ENCODE peak calls at places on chromosome 2, in eight cellular contexts. T, J, D, S, G, F, E and L are unnamed samples.
A peak's percentile ranks its signal among the peaks of the same experiment; 100 is the strongest.

GRCh38 chr2:109331081-109331480 is 202.1 kb downstream of the SH3RF3 start:
- DNase-seq in J (no peak), F (no peak), D (no peak), T (no peak), E (no peak), S (no peak), G (no peak), L (no peak)

GRCh38 chr2:188416367-188416766 is 124.7 kb downstream of the GULP1 start:
- DNase-seq in G (no peak), S (no peak), E (no peak), T (no peak), F (no peak), D (no peak), J (no peak), L (no peak)

GRCh38 chr2:63680455-63680854 is 91.7 kb downstream of the MDH1 start:
- DNase-seq in T (no peak), F (no peak), S (peak; percentile 26), J (no peak), G (no peak), D (no peak), E (no peak), L (no peak)

GRCh38 chr2:212915121-212915782 is 236.2 kb downstream of the IKZF2 start:
- DNase-seq in J (no peak), T (no peak), E (no peak), G (no peak), S (no peak), F (peak; percentile 53), D (no peak), L (no peak)

GRCh38 chr2:20282916-20283592 is 58.1 kb upstream of the SDC1 start:
- DNase-seq in E (peak; percentile 37), F (peak; percentile 56), S (peak; percentile 75), G (peak; percentile 4), J (no peak), D (no peak), T (no peak), L (no peak)

GRCh38 chr2:74648009-74648443 is at the start of gene M1AP:
- DNase-seq in G (no peak), E (no peak), F (no peak), S (no peak), J (no peak), D (no peak), T (no peak), L (no peak)

GRCh38 chr2:120748310-120748709 is 12.6 kb downstream of the GLI2 start:
- DNase-seq in J (no peak), D (no peak), S (no peak), F (no peak), T (no peak), E (no peak), G (no peak), L (no peak)

GRCh38 chr2:27275211-27276150 is at the start of gene DNAJC5G:
- DNase-seq in G (no peak), T (no peak), E (no peak), S (no peak), F (no peak), J (no peak), D (no peak), L (no peak)

GRCh38 chr2:68253211-68254068 is 1.1 kb upstream of the PPP3R1 start:
- DNase-seq in G (no peak), D (no peak), J (no peak), S (no peak), E (peak; percentile 13), T (no peak), F (peak; percentile 35), L (no peak)

GRCh38 chr2:183035298-183035953 is 2.8 kb downstream of the NCKAP1 start:
- DNase-seq in F (peak; percentile 88), D (no peak), S (no peak), T (no peak), J (no peak), E (no peak), G (peak; percentile 66), L (no peak)

GRCh38 chr2:190947139-190947538 is 66.5 kb downstream of the GLS start:
- DNase-seq in T (no peak), D (no peak), G (no peak), E (no peak), F (peak; percentile 77), J (no peak), S (no peak), L (no peak)

GRCh38 chr2:165009466-165009865 is 54.1 kb upstream of the SLC38A11 start:
- DNase-seq in G (no peak), D (no peak), E (no peak), J (no peak), S (no peak), T (no peak), F (peak; percentile 52), L (no peak)

GRCh38 chr2:130759906-130760753 is 4.8 kb downstream of the AMER3 start:
- DNase-seq in G (no peak), J (no peak), F (peak; percentile 5), D (no peak), T (no peak), E (no peak), S (no peak), L (no peak)

GRCh38 chr2:55843096-55843991 is 80.2 kb downstream of the EFEMP1 start:
- DNase-seq in J (peak; percentile 100), E (peak; percentile 43), T (no peak), S (no peak), D (no peak), F (peak; percentile 96), G (peak; percentile 97), L (no peak)

GRCh38 chr2:144826105-144826504 is 306.2 kb upstream of the ZEB2 start:
- DNase-seq in E (no peak), S (no peak), D (no peak), F (no peak), T (no peak), J (no peak), G (no peak), L (no peak)

GRCh38 chr2:3481736-3482362 is 37.5 kb downstream of the ADI1 start:
- DNase-seq in S (no peak), F (no peak), J (no peak), T (no peak), D (peak; percentile 69), E (no peak), G (no peak), L (no peak)

GRCh38 chr2:45652090-45653050 is 895 bp downstream of the PRKCE start:
- DNase-seq in J (no peak), D (peak; percentile 83), F (peak; percentile 49), S (peak; percentile 49), G (peak; percentile 30), T (no peak), E (peak; percentile 42), L (no peak)

GRCh38 chr2:8543065-8543411 is 138.8 kb upstream of the ID2 start:
- DNase-seq in T (no peak), J (no peak), D (peak; percentile 76), E (no peak), S (peak; percentile 15), G (no peak), F (no peak), L (no peak)

GRCh38 chr2:220876074-220876824 is 695.9 kb downstream of the EPHA4 start:
- DNase-seq in G (no peak), J (no peak), D (no peak), S (no peak), F (no peak), E (no peak), T (no peak), L (no peak)

GRCh38 chr2:9344434-9344833 is 78.9 kb downstream of the ITGB1BP1 start:
- DNase-seq in D (no peak), T (no peak), E (no peak), G (no peak), S (no peak), J (no peak), F (no peak), L (no peak)

GRCh38 chr2:187994464-187995331 is 297.0 kb upstream of the GULP1 start:
- DNase-seq in E (no peak), S (no peak), T (no peak), G (no peak), F (peak; percentile 18), J (no peak), D (no peak), L (no peak)

GRCh38 chr2:233974530-233975071 is 57.4 kb downstream of the TRPM8 start:
- DNase-seq in G (peak; percentile 90), S (no peak), E (no peak), F (peak; percentile 100), T (no peak), D (no peak), J (peak; percentile 66), L (no peak)

GRCh38 chr2:224165901-224166319 is 126.8 kb upstream of the SERPINE2 start:
- DNase-seq in D (no peak), S (no peak), G (no peak), J (no peak), E (no peak), F (peak; percentile 70), T (no peak), L (no peak)

GRCh38 chr2:96471772-96472171 is 33.4 kb downstream of the NEURL3 start:
- DNase-seq in F (no peak), D (no peak), G (no peak), J (no peak), S (no peak), E (no peak), T (no peak), L (no peak)

GRCh38 chr2:96464651-96465050 is 40.5 kb downstream of the NEURL3 start:
- DNase-seq in S (no peak), D (no peak), J (no peak), F (no peak), G (no peak), T (no peak), E (no peak), L (no peak)

GRCh38 chr2:96468904-96469303 is 36.3 kb downstream of the NEURL3 start:
- DNase-seq in F (no peak), S (no peak), J (no peak), D (no peak), E (no peak), G (no peak), T (no peak), L (no peak)

GRCh38 chr2:96470089-96470488 is 35.1 kb downstream of the NEURL3 start:
- DNase-seq in T (no peak), E (no peak), J (no peak), S (no peak), G (no peak), F (no peak), D (no peak), L (no peak)

GRCh38 chr2:96470636-96471035 is 34.5 kb downstream of the NEURL3 start:
- DNase-seq in G (no peak), D (peak; percentile 89), F (peak; percentile 18), E (peak; percentile 59), S (peak; percentile 41), J (no peak), T (no peak), L (peak; percentile 17)
- H3K4me3 ChIP-seq in G (peak overlapping the region; percentile 18), D (peak overlapping the region; percentile 4), F (no peak overlapping the region), E (no peak overlapping the region), S (peak overlapping the region; percentile 53), J (no peak overlapping the region), T (peak overlapping the region; percentile 49), L (no peak overlapping the region)

GRCh38 chr2:48344441-48344756 is 185.6 kb upstream of the STON1 start:
- DNase-seq in G (no peak), S (no peak), J (no peak), E (no peak), T (no peak), F (no peak), D (no peak), L (no peak)
- H3K4me3 ChIP-seq in G (no peak overlapping the region), S (peak overlapping the region; percentile 47), J (peak overlapping the region; percentile 20), E (no peak overlapping the region), T (peak overlapping the region; percentile 45), F (peak overlapping the region; percentile 20), D (peak overlapping the region; percentile 41), L (peak overlapping the region; percentile 30)

GRCh38 chr2:98936133-98936916 is at the start of gene CRACDL:
- DNase-seq in J (no peak), G (no peak), D (no peak), F (peak; percentile 44), T (no peak), S (no peak), E (no peak), L (no peak)
- H3K4me3 ChIP-seq in J (no peak within 1 kb of the TSS), G (peak within 1 kb of the TSS; percentile 51), D (peak within 1 kb of the TSS; percentile 60), F (peak within 1 kb of the TSS; percentile 27), T (peak within 1 kb of the TSS; percentile 74), S (peak within 1 kb of the TSS; percentile 63), E (peak within 1 kb of the TSS; percentile 5), L (peak within 1 kb of the TSS; percentile 45)

GRCh38 chr2:110994250-110994961 is 126.3 kb upstream of the BCL2L11 start:
- DNase-seq in D (no peak), J (no peak), S (no peak), E (no peak), F (no peak), G (no peak), T (no peak), L (no peak)
- H3K4me3 ChIP-seq in D (no peak overlapping the region), J (no peak overlapping the region), S (no peak overlapping the region), E (no peak overlapping the region), F (no peak overlapping the region), G (no peak overlapping the region), T (no peak overlapping the region), L (no peak overlapping the region)